ENCODE peak calls at places on chromosomes 5 and 9, in nine cellular contexts. U is spleen, L is heart left ventricle, B is gastrocnemius medialis, T is GM12878, F is adrenal gland, V is A549, D is endothelial cell of umbilical vein, E is IMR-90. G is an unnamed sample.

GRCh38 chr5:128101676-128102075 is 18.1 kb downstream of the SLC12A2 start:
- DNase-seq in E (no peak), F (no peak), D (no peak), U (no peak), L (no peak), T (no peak), V (no peak), B (no peak), G (no peak)

GRCh38 chr9:21558079-21558478 is 76.0 kb upstream of the IFNE start:
- DNase-seq in L (no peak), U (no peak), E (no peak), D (peak), V (no peak), B (no peak), F (no peak), T (no peak), G (no peak)

GRCh38 chr5:8954801-8955200 is 591.1 kb downstream of the SEMA5A start:
- DNase-seq in E (no peak), V (no peak), U (no peak), T (no peak), B (no peak), F (no peak), D (no peak), L (no peak), G (no peak)

GRCh38 chr5:140560227-140560626 is 3.0 kb upstream of the SRA1 start:
- DNase-seq in D (no peak), L (no peak), U (no peak), E (no peak), T (no peak), V (no peak), F (no peak), B (no peak), G (no peak)

GRCh38 chr9:133813749-133814585 is 75.8 kb upstream of the SARDH start:
- DNase-seq in V (no peak), T (no peak), D (no peak), F (no peak), L (peak), B (peak), U (no peak), E (peak), G (no peak)

GRCh38 chr5:71748360-71748759 is 29.3 kb downstream of the CARTPT start:
- DNase-seq in D (no peak), T (no peak), B (no peak), U (no peak), E (no peak), L (peak), F (peak), V (no peak), G (no peak)

GRCh38 chr9:89999176-89999533 is 394.3 kb downstream of the GADD45G start:
- DNase-seq in F (peak), U (no peak), L (no peak), B (peak), T (no peak), D (no peak), E (no peak), V (no peak), G (no peak)

GRCh38 chr9:133147412-133148271 is 16.1 kb downstream of the GBGT1 start:
- DNase-seq in F (peak), E (peak), D (peak), U (peak), V (peak), L (peak), B (peak), T (no peak), G (peak)

GRCh38 chr5:96189028-96189826 is 227.6 kb upstream of the ELL2 start:
- DNase-seq in T (no peak), D (no peak), F (no peak), V (no peak), U (no peak), E (no peak), L (no peak), B (no peak), G (no peak)

GRCh38 chr5:96194597-96194996 is 232.9 kb upstream of the ELL2 start:
- DNase-seq in E (no peak), D (no peak), V (no peak), B (no peak), U (no peak), L (no peak), T (no peak), F (no peak), G (no peak)

GRCh38 chr5:96187309-96188027 is 225.8 kb upstream of the ELL2 start:
- DNase-seq in B (no peak), D (no peak), T (no peak), E (no peak), U (no peak), V (no peak), F (no peak), L (no peak), G (no peak)

GRCh38 chr5:96193946-96194345 is 232.3 kb upstream of the ELL2 start:
- DNase-seq in L (no peak), T (no peak), E (no peak), B (no peak), V (no peak), F (no peak), U (no peak), D (no peak), G (no peak)

DNA sequence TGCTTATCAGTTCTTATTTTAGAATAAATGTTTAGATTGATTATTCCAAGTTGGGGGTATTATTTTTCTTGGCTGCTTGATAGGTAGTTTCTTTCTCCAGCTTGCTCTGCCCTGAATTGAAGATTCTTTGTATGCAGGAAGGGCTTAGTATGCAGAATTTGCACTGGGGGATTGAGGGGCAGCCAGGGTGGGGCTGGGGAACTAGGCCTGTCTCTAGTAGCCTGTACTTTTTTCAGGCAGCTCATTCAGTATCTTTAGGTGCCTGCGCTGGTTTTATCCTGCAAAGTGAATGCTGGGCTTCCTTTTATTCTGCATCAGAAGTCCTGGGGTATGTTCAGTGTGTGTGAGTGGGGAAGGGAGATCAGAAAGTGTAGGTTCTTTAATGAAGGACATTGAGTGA is 228.3 kb upstream of the ELL2 start:
- DNase-seq in B (no peak), V (no peak), U (no peak), E (no peak), F (no peak), D (no peak), T (no peak), L (no peak), G (no peak)
- TF ChIP-seq POLR2A in B (no peak), V (no peak), U (no peak), E (no peak), F (no peak), D (no peak), T (no peak), L (no peak), G (no peak)

GRCh38 chr9:12363439-12363838 is 329.7 kb upstream of the TYRP1 start:
- DNase-seq in U (no peak), T (no peak), B (no peak), D (no peak), F (no peak), L (no peak), E (no peak), V (no peak), G (no peak)
- TF ChIP-seq POLR2A in U (no peak), T (no peak), B (no peak), D (no peak), F (no peak), L (no peak), E (no peak), V (no peak), G (no peak)

GRCh38 chr5:17295671-17296070 is 78.2 kb downstream of the BASP1 start:
- DNase-seq in L (no peak), T (no peak), E (no peak), B (no peak), V (no peak), U (no peak), D (no peak), F (no peak), G (no peak)

GRCh38 chr5:17292434-17293015 is 75.1 kb downstream of the BASP1 start:
- DNase-seq in F (no peak), B (no peak), E (no peak), U (no peak), V (no peak), D (no peak), T (no peak), L (no peak), G (no peak)

GRCh38 chr5:17289681-17290619 is 72.5 kb downstream of the BASP1 start:
- DNase-seq in T (no peak), V (no peak), L (no peak), F (no peak), E (peak), U (no peak), B (no peak), D (no peak), G (no peak)

GRCh38 chr5:17290620-17290974 is 73.2 kb downstream of the BASP1 start:
- DNase-seq in E (no peak), U (no peak), B (no peak), V (no peak), D (no peak), F (no peak), T (no peak), L (no peak), G (no peak)

DNA sequence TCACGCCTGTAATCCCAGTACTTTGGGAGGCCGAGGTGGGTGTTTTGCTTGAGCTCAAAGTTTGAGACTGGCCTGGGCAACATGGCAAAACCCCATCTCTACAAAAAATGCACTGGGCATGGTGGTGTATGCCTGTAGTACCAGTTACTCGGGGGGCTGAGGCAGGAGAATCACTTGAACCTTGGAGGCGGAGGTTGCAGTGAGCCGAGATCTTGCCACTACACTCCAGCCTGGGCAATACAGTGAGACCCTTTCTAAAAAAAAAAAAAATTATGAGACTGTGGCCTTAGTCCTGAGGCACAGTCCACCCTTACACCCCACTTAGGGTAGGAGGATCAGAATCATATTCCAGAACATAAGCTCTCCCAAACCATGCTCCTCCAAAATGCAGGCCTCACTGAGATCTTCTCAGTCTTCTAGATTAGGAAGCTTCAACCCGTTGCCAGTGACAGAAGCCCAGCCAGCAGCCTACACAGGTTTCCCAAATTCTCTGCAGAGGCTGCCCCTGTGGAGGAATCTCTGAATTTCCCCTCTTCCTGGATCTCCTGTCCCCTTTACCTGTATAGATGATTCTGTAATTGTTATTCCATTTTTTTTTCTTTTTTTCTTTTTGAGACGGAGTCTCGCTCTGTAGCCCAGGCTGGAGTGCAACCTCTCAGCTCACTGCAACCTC is 77.3 kb downstream of the BASP1 start:
- DNase-seq in F (no peak), L (no peak), B (no peak), T (no peak), V (no peak), U (no peak), E (no peak), D (no peak), G (no peak)
- TF ChIP-seq POLR2A in F (no peak), L (no peak), B (no peak), T (no peak), V (no peak), U (no peak), E (no peak), D (no peak), G (no peak)

GRCh38 chr5:151027961-151028479 is 7.6 kb downstream of the GPX3 start:
- DNase-seq in E (no peak), L (peak), B (peak), U (no peak), V (no peak), F (no peak), D (no peak), T (no peak), G (no peak)
- TF ChIP-seq POLR2A in E (no peak), L (no peak), B (no peak), U (no peak), V (no peak), F (no peak), D (no peak), T (peak), G (no peak)

DNA sequence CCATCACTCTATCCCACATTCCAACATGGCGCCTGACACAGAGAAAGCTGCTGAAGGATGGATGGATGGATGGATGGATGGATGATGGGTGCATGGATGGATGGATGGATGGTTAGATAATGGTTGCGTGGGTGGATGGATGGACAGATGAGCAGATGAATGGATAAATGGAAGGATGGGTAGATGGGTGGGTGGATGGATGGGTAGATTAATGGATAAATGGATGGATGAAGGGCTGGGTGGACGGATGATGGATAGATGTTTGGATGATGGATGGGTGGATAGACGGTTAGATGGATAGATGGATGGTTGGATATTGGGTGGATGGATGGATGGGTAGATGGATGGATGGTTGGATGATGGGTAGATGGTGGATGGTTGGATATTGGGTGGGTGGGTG is 4.5 kb downstream of the LCN12 start:
- DNase-seq in U (no peak), B (no peak), L (no peak), T (no peak), V (no peak), D (no peak), F (no peak), E (no peak), G (no peak)
- TF ChIP-seq POLR2A in U (no peak), B (no peak), L (no peak), T (no peak), V (no peak), D (no peak), F (no peak), E (no peak), G (no peak)

GRCh38 chr5:42799668-42800114 is 12.0 kb downstream of the SELENOP start:
- DNase-seq in L (no peak), T (no peak), F (no peak), E (no peak), V (no peak), B (no peak), D (no peak), U (no peak), G (no peak)
- TF ChIP-seq POLR2A in L (no peak), T (no peak), F (no peak), E (no peak), V (no peak), B (no peak), D (no peak), U (no peak), G (no peak)

GRCh38 chr9:107260437-107261081 is 22.5 kb upstream of the RAD23B start:
- DNase-seq in U (no peak), D (no peak), L (no peak), F (no peak), V (no peak), T (peak), E (no peak), B (no peak), G (no peak)
- TF ChIP-seq POLR2A in U (no peak), D (no peak), L (no peak), F (no peak), V (no peak), T (no peak), E (no peak), B (no peak), G (no peak)

DNA sequence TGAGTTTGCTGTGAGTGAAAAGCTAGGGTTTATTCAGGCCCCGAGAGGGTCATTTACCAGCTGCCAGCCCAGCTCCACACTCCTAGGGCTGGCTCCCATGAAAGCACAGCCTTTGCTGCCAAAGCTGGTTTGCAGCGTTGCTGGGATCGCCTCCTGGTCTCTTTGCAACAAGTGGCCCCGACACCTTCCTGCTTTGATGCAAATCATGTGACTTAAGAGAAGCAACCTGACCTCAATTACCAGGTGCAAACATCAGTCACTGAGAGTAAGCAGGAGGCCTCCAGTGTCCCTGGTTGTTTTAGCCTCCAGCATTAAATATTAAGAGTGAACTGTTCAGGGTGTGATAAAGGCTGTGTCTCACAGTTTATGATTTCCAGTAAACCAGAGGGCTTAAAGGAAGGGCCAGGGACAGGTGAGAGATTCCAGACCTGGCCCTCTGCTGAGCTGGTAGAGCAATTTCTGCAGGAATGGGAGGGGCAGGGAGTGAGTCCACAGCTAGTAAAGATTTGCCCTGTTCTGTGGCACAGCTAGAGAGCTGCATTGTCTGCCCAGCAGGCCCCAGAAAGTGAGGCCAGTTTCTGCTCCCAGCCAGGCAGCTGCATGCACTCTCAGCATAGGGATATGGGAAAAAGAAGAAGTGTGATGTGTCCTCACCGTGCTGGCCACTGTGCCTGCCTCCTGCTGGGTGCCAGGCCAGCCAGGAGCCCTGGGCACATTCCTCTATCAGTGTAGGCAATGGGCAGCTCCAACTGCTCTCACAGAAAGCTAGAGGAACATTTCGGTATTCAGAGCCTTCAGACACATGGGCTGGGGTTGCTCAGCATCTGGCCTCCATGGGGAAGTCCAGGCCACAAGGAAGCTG is 58.0 kb downstream of the SLC22A5 start:
- DNase-seq in U (peak), T (no peak), F (peak), L (no peak), D (no peak), B (peak), V (no peak), E (no peak), G (no peak)
- TF ChIP-seq POLR2A in U (no peak), T (no peak), F (no peak), L (no peak), D (no peak), B (no peak), V (no peak), E (no peak), G (no peak)

GRCh38 chr5:175477440-175477839 is 920 bp upstream of the SFXN1 start:
- DNase-seq in L (no peak), D (no peak), E (no peak), T (no peak), F (no peak), U (no peak), B (no peak), V (no peak), G (no peak)

GRCh38 chr5:175479125-175479881 is 943 bp downstream of the SFXN1 start:
- DNase-seq in F (peak), V (no peak), B (no peak), L (no peak), D (no peak), E (no peak), T (no peak), U (no peak), G (no peak)

GRCh38 chr5:175478008-175478383 is 364 bp upstream of the SFXN1 start:
- DNase-seq in V (no peak), L (no peak), T (no peak), E (no peak), B (no peak), D (no peak), F (no peak), U (no peak), G (no peak)

GRCh38 chr5:175475248-175475647 is 3.1 kb upstream of the SFXN1 start:
- DNase-seq in U (no peak), F (no peak), L (no peak), V (no peak), D (no peak), B (no peak), E (no peak), T (no peak), G (no peak)

GRCh38 chr5:175478384-175479124 is at the start of gene SFXN1:
- DNase-seq in L (peak), D (peak), F (peak), V (peak), B (peak), T (no peak), E (peak), U (peak), G (peak)
- TF ChIP-seq POLR2A in L (no peak), D (peak), F (no peak), V (peak), B (peak), T (peak), E (peak), U (no peak), G (peak)

GRCh38 chr5:82277613-82277986 is 554 bp downstream of the RPS23 start:
- DNase-seq in T (no peak), V (no peak), B (no peak), L (no peak), U (no peak), E (no peak), D (no peak), F (no peak), G (no peak)

GRCh38 chr5:82276800-82277612 is 1.1 kb downstream of the RPS23 start:
- DNase-seq in U (no peak), L (no peak), V (no peak), F (no peak), T (no peak), B (no peak), D (no peak), E (no peak), G (no peak)

GRCh38 chr5:82275267-82275664 is 2.9 kb downstream of the RPS23 start:
- DNase-seq in D (no peak), B (no peak), U (no peak), T (no peak), V (no peak), F (no peak), L (no peak), E (no peak), G (no peak)

GRCh38 chr5:82278711-82279370 is 687 bp upstream of the RPS23 start:
- DNase-seq in B (no peak), T (no peak), D (no peak), E (no peak), L (peak), F (no peak), U (peak), V (no peak), G (no peak)

GRCh38 chr5:82277987-82278710 is at the start of gene RPS23:
- DNase-seq in B (peak), U (peak), V (peak), F (peak), L (peak), E (peak), T (peak), D (peak), G (peak)
- TF ChIP-seq POLR2A in B (peak), U (no peak), V (peak), F (peak), L (no peak), E (peak), T (peak), D (peak), G (peak)